ENCODE peak calls at places on chromosome 21, in five cellular contexts. One of them, this sample, is unnamed.

GRCh38 chr21:38914531-38915385 is 109.0 kb downstream of the ETS2 start:
- DNase-seq in WERI-Rb-1: no peak
- DNase-seq in body of pancreas: no peak
- DNase-seq in GM13976: no peak
- DNase-seq in upper lobe of left lung: peak; percentile 22
- DNase-seq in this sample: peak; percentile 38

GRCh38 chr21:19704832-19705231 is 1293.4 kb upstream of the NCAM2 start:
- DNase-seq in WERI-Rb-1: no peak
- DNase-seq in upper lobe of left lung: no peak
- DNase-seq in body of pancreas: no peak
- DNase-seq in GM13976: no peak
- DNase-seq in this sample: no peak

GRCh38 chr21:33402011-33402979 is 918 bp upstream of the IFNGR2 start:
- DNase-seq in body of pancreas: peak; percentile 33
- DNase-seq in GM13976: peak; percentile 70
- DNase-seq in WERI-Rb-1: peak; percentile 38
- DNase-seq in upper lobe of left lung: peak; percentile 83
- DNase-seq in this sample: no peak

GRCh38 chr21:28099296-28099695 is 893.4 kb downstream of the LTN1 start:
- DNase-seq in upper lobe of left lung: no peak
- DNase-seq in GM13976: no peak
- DNase-seq in body of pancreas: peak; percentile 15
- DNase-seq in WERI-Rb-1: no peak
- DNase-seq in this sample: no peak

GRCh38 chr21:32519945-32520884 is 65.1 kb downstream of the TCP10L start:
- DNase-seq in WERI-Rb-1: no peak
- DNase-seq in upper lobe of left lung: no peak
- DNase-seq in body of pancreas: no peak
- DNase-seq in GM13976: no peak
- DNase-seq in this sample: no peak

GRCh38 chr21:33940846-33941245 is 25.2 kb upstream of the ATP5PO start:
- DNase-seq in WERI-Rb-1: no peak
- DNase-seq in upper lobe of left lung: no peak
- DNase-seq in GM13976: no peak
- DNase-seq in body of pancreas: no peak
- DNase-seq in this sample: no peak

GRCh38 chr21:25375675-25376074 is 231.6 kb downstream of the MRPL39 start:
- DNase-seq in body of pancreas: no peak
- DNase-seq in upper lobe of left lung: no peak
- DNase-seq in GM13976: no peak
- DNase-seq in WERI-Rb-1: no peak
- DNase-seq in this sample: no peak

GRCh38 chr21:17660449-17660848 is 47.7 kb upstream of the BTG3 start:
- DNase-seq in upper lobe of left lung: no peak
- DNase-seq in GM13976: no peak
- DNase-seq in WERI-Rb-1: no peak
- DNase-seq in body of pancreas: no peak
- DNase-seq in this sample: no peak

GRCh38 chr21:38343691-38344090 is 86.9 kb downstream of the KCNJ15 start:
- DNase-seq in upper lobe of left lung: peak; percentile 88
- DNase-seq in WERI-Rb-1: no peak
- DNase-seq in GM13976: no peak
- DNase-seq in body of pancreas: peak; percentile 78
- DNase-seq in this sample: no peak

GRCh38 chr21:27424601-27425000 is 457.7 kb upstream of the ADAMTS5 start:
- DNase-seq in body of pancreas: no peak
- DNase-seq in GM13976: no peak
- DNase-seq in upper lobe of left lung: no peak
- DNase-seq in WERI-Rb-1: no peak
- DNase-seq in this sample: no peak

GRCh38 chr21:36027352-36027751 is 33.0 kb downstream of the SETD4 start:
- DNase-seq in GM13976: no peak
- DNase-seq in WERI-Rb-1: no peak
- DNase-seq in upper lobe of left lung: no peak
- DNase-seq in body of pancreas: no peak
- DNase-seq in this sample: no peak

GRCh38 chr21:28688381-28688780 is 304.3 kb downstream of the LTN1 start:
- DNase-seq in body of pancreas: no peak
- DNase-seq in upper lobe of left lung: no peak
- DNase-seq in WERI-Rb-1: no peak
- DNase-seq in GM13976: no peak
- DNase-seq in this sample: no peak

GRCh38 chr21:36483095-36483494 is 3.2 kb upstream of the CLDN14 start:
- DNase-seq in WERI-Rb-1: no peak
- DNase-seq in GM13976: no peak
- DNase-seq in upper lobe of left lung: no peak
- DNase-seq in body of pancreas: no peak
- DNase-seq in this sample: no peak

GRCh38 chr21:25409992-25410391 is 197.3 kb downstream of the MRPL39 start:
- DNase-seq in body of pancreas: no peak
- DNase-seq in WERI-Rb-1: no peak
- DNase-seq in GM13976: no peak
- DNase-seq in upper lobe of left lung: no peak
- DNase-seq in this sample: no peak

GRCh38 chr21:45998871-45999580 is 17.5 kb downstream of the COL6A1 start:
- DNase-seq in WERI-Rb-1: peak; percentile 8
- DNase-seq in GM13976: no peak
- DNase-seq in body of pancreas: peak; percentile 9
- DNase-seq in upper lobe of left lung: peak; percentile 14
- DNase-seq in this sample: peak; percentile 0
- TF ChIP-seq CTCF in WERI-Rb-1: no peak
- TF ChIP-seq CTCF in GM13976: no peak
- TF ChIP-seq CTCF in body of pancreas: no peak
- TF ChIP-seq CTCF in upper lobe of left lung: no peak
- TF ChIP-seq CTCF in this sample: no peak

GRCh38 chr21:41876928-41877652 is 2.1 kb downstream of the PRDM15 start:
- DNase-seq in GM13976: no peak
- DNase-seq in WERI-Rb-1: no peak
- DNase-seq in body of pancreas: no peak
- DNase-seq in upper lobe of left lung: no peak
- DNase-seq in this sample: no peak

GRCh38 chr21:41880153-41880552 is 1.0 kb upstream of the PRDM15 start:
- DNase-seq in GM13976: no peak
- DNase-seq in upper lobe of left lung: no peak
- DNase-seq in WERI-Rb-1: no peak
- DNase-seq in body of pancreas: no peak
- DNase-seq in this sample: no peak

GRCh38 chr21:41877901-41878830 is 978 bp downstream of the PRDM15 start:
- DNase-seq in body of pancreas: peak; percentile 64
- DNase-seq in upper lobe of left lung: peak; percentile 43
- DNase-seq in WERI-Rb-1: peak; percentile 51
- DNase-seq in GM13976: peak; percentile 55
- DNase-seq in this sample: peak; percentile 32

GRCh38 chr21:41879190-41879998 is at the start of gene PRDM15:
- DNase-seq in GM13976: peak; percentile 89
- DNase-seq in WERI-Rb-1: peak; percentile 93
- DNase-seq in body of pancreas: peak; percentile 84
- DNase-seq in upper lobe of left lung: peak; percentile 62
- DNase-seq in this sample: peak; percentile 86

DNA sequence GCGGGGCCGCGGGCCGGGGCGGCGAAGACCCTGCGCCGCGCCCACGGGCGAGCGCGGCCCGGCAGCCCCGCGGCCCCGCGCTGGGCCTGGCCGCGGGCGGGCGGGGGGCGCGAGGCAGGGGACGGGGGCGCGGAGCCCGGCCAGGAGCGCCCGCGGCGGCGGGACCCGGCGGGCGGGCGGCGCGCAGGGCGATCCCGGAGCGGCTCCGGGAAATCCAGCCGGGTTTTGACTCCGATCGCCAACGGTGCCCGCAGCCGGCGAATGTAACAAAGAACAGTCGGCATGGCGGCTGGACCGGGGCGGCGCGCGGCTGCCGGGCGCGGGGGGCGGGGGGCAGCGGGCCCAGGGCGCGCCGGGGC is 334 bp downstream of the PRDM15 start:
- DNase-seq in body of pancreas: peak; percentile 86
- DNase-seq in WERI-Rb-1: peak; percentile 89
- DNase-seq in upper lobe of left lung: peak; percentile 70
- DNase-seq in GM13976: peak; percentile 90
- DNase-seq in this sample: peak; percentile 84
- TF ChIP-seq CTCF in body of pancreas: no peak
- TF ChIP-seq CTCF in WERI-Rb-1: no peak
- TF ChIP-seq CTCF in upper lobe of left lung: no peak
- TF ChIP-seq CTCF in GM13976: no peak
- TF ChIP-seq CTCF in this sample: no peak

GRCh38 chr21:31119199-31119598 is 80.9 kb upstream of the KRTAP19-8 start:
- DNase-seq in upper lobe of left lung: no peak
- DNase-seq in WERI-Rb-1: no peak
- DNase-seq in body of pancreas: no peak
- DNase-seq in GM13976: no peak
- DNase-seq in this sample: no peak

GRCh38 chr21:31115249-31115648 is 77.0 kb upstream of the KRTAP19-8 start:
- DNase-seq in upper lobe of left lung: no peak
- DNase-seq in body of pancreas: no peak
- DNase-seq in GM13976: no peak
- DNase-seq in WERI-Rb-1: no peak
- DNase-seq in this sample: no peak

DNA sequence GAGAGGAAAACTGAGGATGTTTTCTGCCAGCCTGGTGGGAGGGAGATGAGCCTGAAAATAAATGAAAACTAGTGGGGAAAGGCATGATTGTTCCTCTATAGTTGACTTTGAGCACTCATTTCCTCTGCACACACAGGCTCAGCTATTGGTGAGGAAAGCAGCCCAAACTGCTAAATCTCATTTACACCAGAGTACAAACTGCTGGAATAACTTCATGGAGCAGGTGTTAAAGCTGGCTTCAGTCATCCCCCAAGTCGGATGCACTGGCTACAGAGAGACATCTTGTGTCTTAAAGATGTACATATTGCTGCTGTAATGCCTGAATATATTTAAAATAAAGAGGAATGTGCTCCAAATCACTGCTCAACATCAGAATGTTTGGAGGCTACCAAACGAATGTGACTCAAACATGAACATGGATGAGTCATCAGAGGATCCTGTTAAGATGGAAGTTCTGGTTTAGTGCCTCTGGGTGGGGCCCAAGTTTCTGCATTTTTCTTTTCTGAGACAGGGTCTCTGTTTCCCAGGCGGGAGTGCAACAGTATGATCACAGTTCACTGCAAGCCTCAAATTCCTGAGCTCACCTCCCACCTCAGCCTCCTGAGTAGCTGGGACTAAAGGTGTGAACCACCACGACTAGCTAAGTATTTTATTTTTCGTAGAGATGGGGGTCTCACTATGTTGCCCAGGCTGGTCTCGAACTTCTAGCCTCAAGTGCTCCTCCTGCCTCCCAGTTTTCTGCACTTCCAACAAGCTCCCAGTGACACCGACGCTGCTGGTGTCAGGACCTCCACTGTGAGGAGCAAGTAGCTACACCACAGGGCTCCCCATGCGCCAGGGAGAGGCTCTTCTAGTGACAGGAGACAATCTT is 79.0 kb upstream of the KRTAP19-8 start:
- DNase-seq in body of pancreas: no peak
- DNase-seq in upper lobe of left lung: no peak
- DNase-seq in WERI-Rb-1: no peak
- DNase-seq in GM13976: no peak
- DNase-seq in this sample: no peak
- TF ChIP-seq CTCF in body of pancreas: no peak
- TF ChIP-seq CTCF in upper lobe of left lung: no peak
- TF ChIP-seq CTCF in WERI-Rb-1: no peak
- TF ChIP-seq CTCF in GM13976: no peak
- TF ChIP-seq CTCF in this sample: peak; percentile 44

GRCh38 chr21:15894596-15894995 is 164.8 kb downstream of the USP25 start:
- DNase-seq in GM13976: no peak
- DNase-seq in WERI-Rb-1: no peak
- DNase-seq in upper lobe of left lung: no peak
- DNase-seq in body of pancreas: no peak
- DNase-seq in this sample: no peak
- TF ChIP-seq CTCF in GM13976: no peak
- TF ChIP-seq CTCF in WERI-Rb-1: no peak
- TF ChIP-seq CTCF in upper lobe of left lung: peak; percentile 14
- TF ChIP-seq CTCF in body of pancreas: peak; percentile 34
- TF ChIP-seq CTCF in this sample: no peak

GRCh38 chr21:34984356-34984755 is 64.7 kb downstream of the RUNX1 start:
- DNase-seq in upper lobe of left lung: no peak
- DNase-seq in WERI-Rb-1: no peak
- DNase-seq in GM13976: no peak
- DNase-seq in body of pancreas: no peak
- DNase-seq in this sample: no peak

GRCh38 chr21:34988139-34988538 is 61.0 kb downstream of the RUNX1 start:
- DNase-seq in upper lobe of left lung: no peak
- DNase-seq in GM13976: no peak
- DNase-seq in WERI-Rb-1: no peak
- DNase-seq in body of pancreas: no peak
- DNase-seq in this sample: no peak

GRCh38 chr21:34987673-34988072 is 61.4 kb downstream of the RUNX1 start:
- DNase-seq in body of pancreas: no peak
- DNase-seq in WERI-Rb-1: no peak
- DNase-seq in GM13976: no peak
- DNase-seq in upper lobe of left lung: no peak
- DNase-seq in this sample: no peak

GRCh38 chr21:34988625-34989024 is 60.5 kb downstream of the RUNX1 start:
- DNase-seq in upper lobe of left lung: no peak
- DNase-seq in GM13976: no peak
- DNase-seq in WERI-Rb-1: no peak
- DNase-seq in body of pancreas: no peak
- DNase-seq in this sample: no peak

GRCh38 chr21:34986561-34987533 is 62.3 kb downstream of the RUNX1 start:
- DNase-seq in WERI-Rb-1: no peak
- DNase-seq in upper lobe of left lung: no peak
- DNase-seq in GM13976: peak; percentile 60
- DNase-seq in body of pancreas: no peak
- DNase-seq in this sample: peak; percentile 94
- TF ChIP-seq CTCF in WERI-Rb-1: no peak
- TF ChIP-seq CTCF in upper lobe of left lung: no peak
- TF ChIP-seq CTCF in GM13976: no peak
- TF ChIP-seq CTCF in body of pancreas: no peak
- TF ChIP-seq CTCF in this sample: no peak

DNA sequence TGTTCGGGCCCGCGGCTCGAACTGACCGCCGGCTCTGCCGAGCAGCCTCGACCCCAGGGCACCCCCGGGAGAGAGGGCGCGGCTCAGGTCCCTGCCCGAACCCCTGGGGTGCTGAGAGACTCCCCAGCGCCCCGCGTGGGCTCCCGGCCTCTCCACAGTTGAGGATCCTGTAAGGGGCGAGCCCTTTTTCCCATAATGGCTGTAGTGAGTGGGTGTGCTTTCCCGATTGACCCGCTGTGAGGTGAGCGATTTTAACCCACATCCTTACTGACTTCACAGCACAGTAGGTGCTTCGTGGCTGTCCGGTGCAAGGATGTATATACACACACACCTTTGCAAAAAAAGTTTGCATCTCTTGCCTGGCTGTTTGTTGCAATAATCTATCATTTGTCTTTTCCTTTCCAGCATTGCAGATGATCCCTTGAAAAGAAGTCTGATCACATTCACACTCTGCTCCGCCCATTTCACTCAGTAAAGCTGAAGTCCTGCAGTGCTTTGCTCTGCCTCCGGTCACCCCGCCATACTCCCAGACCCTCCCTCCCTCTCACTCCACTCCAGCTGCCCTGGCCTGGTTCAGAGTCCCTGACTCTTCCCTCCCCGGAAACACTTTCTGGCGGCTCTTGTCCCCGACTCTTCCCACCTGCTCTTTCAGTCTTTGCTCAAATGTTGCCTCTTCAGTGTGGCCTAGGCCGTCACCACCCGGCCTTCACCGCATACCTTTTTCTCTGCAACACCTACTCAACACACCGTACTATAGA is 955 bp upstream of the UBE2G2 start:
- DNase-seq in upper lobe of left lung: no peak
- DNase-seq in body of pancreas: no peak
- DNase-seq in WERI-Rb-1: peak; percentile 61
- DNase-seq in GM13976: no peak
- DNase-seq in this sample: no peak
- TF ChIP-seq CTCF in upper lobe of left lung: no peak
- TF ChIP-seq CTCF in body of pancreas: no peak
- TF ChIP-seq CTCF in WERI-Rb-1: peak; percentile 27
- TF ChIP-seq CTCF in GM13976: no peak
- TF ChIP-seq CTCF in this sample: no peak

GRCh38 chr21:23725576-23725975 is 1881.7 kb downstream of the MRPL39 start:
- DNase-seq in WERI-Rb-1: no peak
- DNase-seq in GM13976: no peak
- DNase-seq in body of pancreas: no peak
- DNase-seq in upper lobe of left lung: no peak
- DNase-seq in this sample: no peak
- TF ChIP-seq CTCF in WERI-Rb-1: peak; percentile 15
- TF ChIP-seq CTCF in GM13976: no peak
- TF ChIP-seq CTCF in body of pancreas: no peak
- TF ChIP-seq CTCF in upper lobe of left lung: no peak
- TF ChIP-seq CTCF in this sample: no peak

This sample was measured in activated CD8-positive, alpha-beta T cell treated with anti-CD3 and anti-CD28 coated beads for 36 hours.